ENCODE peak calls at places on chromosomes 16 and 17, in eight cellular contexts. One of them, this sample, is unnamed.

GRCh38 chr16:79811541-79811940 is 211.0 kb upstream of the MAF start:
- DNase-seq in H54: no peak
- DNase-seq in sciatic nerve: no peak
- DNase-seq in NAMALWA: no peak
- DNase-seq in A549: no peak
- DNase-seq in NCI-H748 treated with DMSO at 0.1 percent for 48 hours: no peak
- DNase-seq in tibial nerve: no peak
- DNase-seq in NCI-H1436 treated with DMSO at 0.1 percent for 48 hours: no peak
- DNase-seq in this sample: no peak

GRCh38 chr16:71542377-71542776 is 16.2 kb downstream of the CHST4 start:
- DNase-seq in NAMALWA: peak
- DNase-seq in sciatic nerve: peak
- DNase-seq in NCI-H748 treated with DMSO at 0.1 percent for 48 hours: peak
- DNase-seq in A549: peak
- DNase-seq in NCI-H1436 treated with DMSO at 0.1 percent for 48 hours: no peak
- DNase-seq in H54: no peak
- DNase-seq in tibial nerve: peak
- DNase-seq in this sample: peak

GRCh38 chr17:49390548-49391324 is 23.9 kb downstream of the PHB1 start:
- DNase-seq in NCI-H748 treated with DMSO at 0.1 percent for 48 hours: no peak
- DNase-seq in A549: no peak
- DNase-seq in tibial nerve: no peak
- DNase-seq in sciatic nerve: no peak
- DNase-seq in H54: peak
- DNase-seq in NCI-H1436 treated with DMSO at 0.1 percent for 48 hours: no peak
- DNase-seq in NAMALWA: peak
- DNase-seq in this sample: no peak

GRCh38 chr17:64155751-64156544 is 26.0 kb upstream of the ERN1 start:
- DNase-seq in tibial nerve: peak
- DNase-seq in H54: no peak
- DNase-seq in A549: no peak
- DNase-seq in NCI-H748 treated with DMSO at 0.1 percent for 48 hours: no peak
- DNase-seq in NCI-H1436 treated with DMSO at 0.1 percent for 48 hours: no peak
- DNase-seq in NAMALWA: no peak
- DNase-seq in sciatic nerve: peak
- DNase-seq in this sample: peak

GRCh38 chr16:70438325-70438982 is 446 bp downstream of the ST3GAL2 start:
- DNase-seq in NAMALWA: no peak
- DNase-seq in sciatic nerve: peak
- DNase-seq in NCI-H748 treated with DMSO at 0.1 percent for 48 hours: no peak
- DNase-seq in H54: no peak
- DNase-seq in A549: no peak
- DNase-seq in NCI-H1436 treated with DMSO at 0.1 percent for 48 hours: no peak
- DNase-seq in tibial nerve: no peak
- DNase-seq in this sample: no peak

GRCh38 chr16:67026570-67026969 is 2.4 kb upstream of the CBFB start:
- DNase-seq in A549: no peak
- DNase-seq in H54: no peak
- DNase-seq in NAMALWA: no peak
- DNase-seq in NCI-H748 treated with DMSO at 0.1 percent for 48 hours: no peak
- DNase-seq in NCI-H1436 treated with DMSO at 0.1 percent for 48 hours: no peak
- DNase-seq in sciatic nerve: peak
- DNase-seq in tibial nerve: no peak
- DNase-seq in this sample: no peak

GRCh38 chr16:88560722-88561484 is 9.3 kb upstream of the ZC3H18 start:
- DNase-seq in NCI-H1436 treated with DMSO at 0.1 percent for 48 hours: no peak
- DNase-seq in H54: no peak
- DNase-seq in NAMALWA: no peak
- DNase-seq in sciatic nerve: no peak
- DNase-seq in NCI-H748 treated with DMSO at 0.1 percent for 48 hours: no peak
- DNase-seq in tibial nerve: no peak
- DNase-seq in A549: no peak
- DNase-seq in this sample: no peak

GRCh38 chr17:82926081-82926480 is 86.3 kb upstream of the ZNF750 start:
- DNase-seq in sciatic nerve: no peak
- DNase-seq in NCI-H1436 treated with DMSO at 0.1 percent for 48 hours: no peak
- DNase-seq in NAMALWA: no peak
- DNase-seq in H54: no peak
- DNase-seq in A549: no peak
- DNase-seq in NCI-H748 treated with DMSO at 0.1 percent for 48 hours: no peak
- DNase-seq in tibial nerve: no peak
- DNase-seq in this sample: no peak

This sample was measured in AG20443.